ENCODE peak calls at places on chromosomes 13 and 19, in ten cellular contexts. C, O, B, D, Q, F, R, A, J and G are unnamed samples.

GRCh38 chr13:106151056-106151699 is 384.3 kb downstream of the EFNB2 start:
- DNase-seq in C (no peak), O (peak; percentile 99), B (no peak), D (no peak), Q (no peak), F (no peak), R (no peak), A (no peak), J (peak; percentile 18), G (no peak)

GRCh38 chr13:48410199-48410598 is 2.7 kb downstream of the LPAR6 start:
- DNase-seq in C (no peak), O (no peak), B (no peak), D (no peak), Q (no peak), F (no peak), R (no peak), A (no peak), J (no peak), G (no peak)

GRCh38 chr13:64239372-64239771 is 2823.7 kb upstream of the PCDH20 start:
- DNase-seq in C (no peak), O (peak; percentile 26), B (no peak), D (no peak), Q (no peak), F (no peak), R (no peak), A (no peak), J (no peak), G (no peak)

GRCh38 chr13:80337011-80337688 is 3.8 kb downstream of the SPRY2 start:
- DNase-seq in C (peak; percentile 17), O (no peak), B (no peak), D (no peak), Q (no peak), F (no peak), R (no peak), A (no peak), J (peak; percentile 30), G (peak; percentile 19)

GRCh38 chr19:38917921-38918491 is 6.0 kb upstream of the CCER2 start:
- DNase-seq in C (peak; percentile 27), O (no peak), B (no peak), D (no peak), Q (no peak), F (no peak), R (no peak), A (no peak), J (peak; percentile 73), G (no peak)

GRCh38 chr13:111252449-111253124 is 67.9 kb upstream of the TEX29 start:
- DNase-seq in C (no peak), O (no peak), B (no peak), D (no peak), Q (no peak), F (no peak), R (no peak), A (no peak), J (no peak), G (no peak)

GRCh38 chr13:83709751-83710515 is 172.3 kb downstream of the SLITRK1 start:
- DNase-seq in C (no peak), O (peak; percentile 7), B (no peak), D (no peak), Q (no peak), F (no peak), R (no peak), A (no peak), J (no peak), G (no peak)

GRCh38 chr19:23882493-23882892 is 32.2 kb upstream of the ZNF726 start:
- DNase-seq in C (peak; percentile 30), O (no peak), B (no peak), D (no peak), Q (no peak), F (no peak), R (no peak), A (no peak), J (no peak), G (no peak)

GRCh38 chr13:111977184-111977516 is 89.8 kb upstream of the SOX1 start:
- DNase-seq in C (no peak), O (no peak), B (no peak), D (no peak), Q (no peak), F (no peak), R (no peak), A (no peak), J (no peak), G (no peak)